ENCODE peak calls at places on chromosomes 13 and 19, in nine cellular contexts. R is AG08395, V is astrocyte of the spinal cord, L is endothelial cell, Q is left ventricle myocardium superior, A is psoas muscle, F is brain microvascular endothelial cell, C is hippocampal formation, O is AG08396. D is an unnamed sample.

GRCh38 chr13:43085545-43085944 is 62.2 kb downstream of the DNAJC15 start:
- DNase-seq in R (peak; percentile 26), V (peak; percentile 64), L (no peak), Q (no peak), A (no peak), F (no peak), C (peak; percentile 27), O (no peak), D (no peak)

GRCh38 chr19:34853369-34853768 is 73.3 kb upstream of the ZNF30 start:
- DNase-seq in R (no peak), V (no peak), L (no peak), Q (no peak), A (no peak), F (no peak), C (no peak), O (no peak), D (no peak)

GRCh38 chr13:27183561-27184147 is 12.0 kb upstream of the USP12 start:
- DNase-seq in R (no peak), V (no peak), L (no peak), Q (no peak), A (no peak), F (no peak), C (no peak), O (no peak), D (no peak)

GRCh38 chr19:45847661-45848060 is 15.3 kb downstream of the SYMPK start:
- DNase-seq in R (no peak), V (no peak), L (no peak), Q (no peak), A (no peak), F (no peak), C (no peak), O (no peak), D (no peak)

GRCh38 chr13:103299079-103299478 is 232.9 kb upstream of the SLC10A2 start:
- DNase-seq in R (no peak), V (no peak), L (no peak), Q (no peak), A (no peak), F (no peak), C (no peak), O (no peak), D (no peak)

GRCh38 chr19:4660181-4660791 is 9.9 kb downstream of the MYDGF start:
- DNase-seq in R (no peak), V (no peak), L (peak; percentile 50), Q (no peak), A (no peak), F (no peak), C (no peak), O (no peak), D (no peak)

GRCh38 chr13:107669356-107669755 is 546.0 kb downstream of the LIG4 start:
- DNase-seq in R (no peak), V (peak; percentile 56), L (no peak), Q (no peak), A (no peak), F (no peak), C (peak; percentile 15), O (no peak), D (no peak)

GRCh38 chr13:98278068-98278619 is 101.1 kb upstream of the RNF113B start:
- DNase-seq in R (no peak), V (no peak), L (no peak), Q (no peak), A (no peak), F (no peak), C (no peak), O (no peak), D (no peak)